ENCODE peak calls at places on chromosomes 4 and X, in ten cellular contexts. One of them, this sample, is unnamed.

GRCh38 chr4:133146574-133147198 is 2.4 kb upstream of the PCDH10 start:
- DNase-seq in choroid plexus epithelial cell: peak; percentile 76
- DNase-seq in MM.1S: peak; percentile 46
- DNase-seq in suprapubic skin: peak; percentile 66
- DNase-seq in AG09309: no peak
- DNase-seq in upper lobe of right lung: no peak
- DNase-seq in NCI-H2171: peak; percentile 43
- DNase-seq in T-helper 1 cell: no peak
- DNase-seq in T-cell: no peak
- DNase-seq in GM19239: no peak
- DNase-seq in this sample: no peak

GRCh38 chr4:83113429-83113786 is 1.1 kb downstream of the PLAC8 start:
- DNase-seq in upper lobe of right lung: no peak
- DNase-seq in T-cell: no peak
- DNase-seq in choroid plexus epithelial cell: no peak
- DNase-seq in suprapubic skin: no peak
- DNase-seq in MM.1S: no peak
- DNase-seq in GM19239: no peak
- DNase-seq in AG09309: no peak
- DNase-seq in NCI-H2171: no peak
- DNase-seq in T-helper 1 cell: no peak
- DNase-seq in this sample: no peak

GRCh38 chrX:55011294-55011693 is 11.1 kb downstream of the APEX2 start:
- DNase-seq in suprapubic skin: no peak
- DNase-seq in T-helper 1 cell: no peak
- DNase-seq in MM.1S: no peak
- DNase-seq in AG09309: no peak
- DNase-seq in NCI-H2171: no peak
- DNase-seq in GM19239: no peak
- DNase-seq in T-cell: no peak
- DNase-seq in upper lobe of right lung: no peak
- DNase-seq in choroid plexus epithelial cell: peak; percentile 20
- DNase-seq in this sample: no peak

GRCh38 chrX:7252013-7252610 is 104.2 kb upstream of the PUDP start:
- DNase-seq in AG09309: no peak
- DNase-seq in upper lobe of right lung: peak; percentile 64
- DNase-seq in T-cell: no peak
- DNase-seq in MM.1S: peak; percentile 24
- DNase-seq in GM19239: peak; percentile 2
- DNase-seq in NCI-H2171: no peak
- DNase-seq in T-helper 1 cell: no peak
- DNase-seq in choroid plexus epithelial cell: no peak
- DNase-seq in suprapubic skin: no peak
- DNase-seq in this sample: no peak

GRCh38 chr4:169315530-169316306 is 45.0 kb upstream of the SH3RF1 start:
- DNase-seq in choroid plexus epithelial cell: peak; percentile 72
- DNase-seq in suprapubic skin: no peak
- DNase-seq in GM19239: no peak
- DNase-seq in T-helper 1 cell: no peak
- DNase-seq in MM.1S: no peak
- DNase-seq in NCI-H2171: no peak
- DNase-seq in T-cell: no peak
- DNase-seq in upper lobe of right lung: no peak
- DNase-seq in AG09309: no peak
- DNase-seq in this sample: no peak

GRCh38 chr4:38273369-38273768 is 313.2 kb downstream of the PTTG2 start:
- DNase-seq in T-cell: no peak
- DNase-seq in AG09309: no peak
- DNase-seq in choroid plexus epithelial cell: no peak
- DNase-seq in upper lobe of right lung: no peak
- DNase-seq in MM.1S: no peak
- DNase-seq in suprapubic skin: no peak
- DNase-seq in NCI-H2171: no peak
- DNase-seq in GM19239: no peak
- DNase-seq in T-helper 1 cell: no peak
- DNase-seq in this sample: no peak

GRCh38 chrX:56795309-56795868 is 66.3 kb downstream of the NBDY start:
- DNase-seq in upper lobe of right lung: peak; percentile 12
- DNase-seq in MM.1S: no peak
- DNase-seq in NCI-H2171: no peak
- DNase-seq in choroid plexus epithelial cell: no peak
- DNase-seq in T-helper 1 cell: no peak
- DNase-seq in GM19239: no peak
- DNase-seq in T-cell: no peak
- DNase-seq in suprapubic skin: no peak
- DNase-seq in AG09309: no peak
- DNase-seq in this sample: no peak

GRCh38 chr4:137961051-137961438 is 281.1 kb downstream of the SLC7A11 start:
- DNase-seq in choroid plexus epithelial cell: peak; percentile 76
- DNase-seq in GM19239: no peak
- DNase-seq in T-cell: no peak
- DNase-seq in upper lobe of right lung: no peak
- DNase-seq in NCI-H2171: no peak
- DNase-seq in suprapubic skin: no peak
- DNase-seq in AG09309: peak; percentile 87
- DNase-seq in T-helper 1 cell: no peak
- DNase-seq in MM.1S: no peak
- DNase-seq in this sample: no peak

GRCh38 chrX:153454901-153455550 is 9.2 kb upstream of the TREX2 start:
- DNase-seq in NCI-H2171: no peak
- DNase-seq in choroid plexus epithelial cell: no peak
- DNase-seq in T-cell: no peak
- DNase-seq in T-helper 1 cell: no peak
- DNase-seq in GM19239: no peak
- DNase-seq in upper lobe of right lung: no peak
- DNase-seq in AG09309: no peak
- DNase-seq in MM.1S: no peak
- DNase-seq in suprapubic skin: no peak
- DNase-seq in this sample: no peak

GRCh38 chr4:945274-946102 is 13.2 kb downstream of the TMEM175 start:
- DNase-seq in suprapubic skin: peak; percentile 70
- DNase-seq in choroid plexus epithelial cell: peak; percentile 28
- DNase-seq in NCI-H2171: no peak
- DNase-seq in T-cell: no peak
- DNase-seq in T-helper 1 cell: no peak
- DNase-seq in upper lobe of right lung: peak; percentile 42
- DNase-seq in GM19239: no peak
- DNase-seq in AG09309: no peak
- DNase-seq in MM.1S: no peak
- DNase-seq in this sample: no peak

GRCh38 chr4:80361329-80361900 is 25.9 kb downstream of the CFAP299 start:
- DNase-seq in suprapubic skin: no peak
- DNase-seq in T-helper 1 cell: no peak
- DNase-seq in GM19239: no peak
- DNase-seq in T-cell: no peak
- DNase-seq in choroid plexus epithelial cell: peak; percentile 40
- DNase-seq in MM.1S: peak; percentile 49
- DNase-seq in upper lobe of right lung: no peak
- DNase-seq in AG09309: no peak
- DNase-seq in NCI-H2171: no peak
- DNase-seq in this sample: no peak

GRCh38 chr4:2423695-2424094 is 4.9 kb downstream of the CFAP99 start:
- DNase-seq in T-helper 1 cell: no peak
- DNase-seq in suprapubic skin: no peak
- DNase-seq in NCI-H2171: no peak
- DNase-seq in choroid plexus epithelial cell: no peak
- DNase-seq in GM19239: no peak
- DNase-seq in MM.1S: no peak
- DNase-seq in AG09309: no peak
- DNase-seq in T-cell: no peak
- DNase-seq in upper lobe of right lung: no peak
- DNase-seq in this sample: no peak

GRCh38 chrX:119655125-119655524 is 37.8 kb downstream of the SEPTIN6 start:
- DNase-seq in T-helper 1 cell: no peak
- DNase-seq in choroid plexus epithelial cell: peak; percentile 94
- DNase-seq in AG09309: peak; percentile 35
- DNase-seq in upper lobe of right lung: no peak
- DNase-seq in suprapubic skin: no peak
- DNase-seq in MM.1S: no peak
- DNase-seq in GM19239: no peak
- DNase-seq in T-cell: no peak
- DNase-seq in NCI-H2171: no peak
- DNase-seq in this sample: no peak

GRCh38 chr4:162422312-162422711 is 258.5 kb upstream of the FSTL5 start:
- DNase-seq in GM19239: no peak
- DNase-seq in choroid plexus epithelial cell: no peak
- DNase-seq in NCI-H2171: no peak
- DNase-seq in MM.1S: no peak
- DNase-seq in T-helper 1 cell: no peak
- DNase-seq in T-cell: no peak
- DNase-seq in upper lobe of right lung: no peak
- DNase-seq in suprapubic skin: no peak
- DNase-seq in AG09309: no peak
- DNase-seq in this sample: no peak

GRCh38 chrX:72305286-72306084 is at the start of gene CITED1:
- DNase-seq in choroid plexus epithelial cell: no peak
- DNase-seq in upper lobe of right lung: no peak
- DNase-seq in GM19239: no peak
- DNase-seq in NCI-H2171: no peak
- DNase-seq in T-helper 1 cell: no peak
- DNase-seq in MM.1S: peak; percentile 6
- DNase-seq in suprapubic skin: no peak
- DNase-seq in AG09309: no peak
- DNase-seq in T-cell: no peak
- DNase-seq in this sample: no peak

GRCh38 chr4:127732623-127733199 is 2.5 kb downstream of the SLC25A31 start:
- DNase-seq in AG09309: peak; percentile 11
- DNase-seq in GM19239: peak; percentile 18
- DNase-seq in NCI-H2171: peak; percentile 1
- DNase-seq in upper lobe of right lung: no peak
- DNase-seq in MM.1S: peak; percentile 42
- DNase-seq in choroid plexus epithelial cell: peak; percentile 76
- DNase-seq in T-cell: no peak
- DNase-seq in T-helper 1 cell: no peak
- DNase-seq in suprapubic skin: no peak
- DNase-seq in this sample: no peak

GRCh38 chr4:156830356-156830755 is 141.2 kb downstream of the PDGFC start:
- DNase-seq in NCI-H2171: no peak
- DNase-seq in upper lobe of right lung: no peak
- DNase-seq in AG09309: peak; percentile 57
- DNase-seq in T-cell: no peak
- DNase-seq in GM19239: no peak
- DNase-seq in suprapubic skin: no peak
- DNase-seq in T-helper 1 cell: no peak
- DNase-seq in MM.1S: no peak
- DNase-seq in choroid plexus epithelial cell: peak; percentile 28
- DNase-seq in this sample: no peak

GRCh38 chrX:102712967-102713677 is 874 bp downstream of the GPRASP2 start:
- DNase-seq in AG09309: no peak
- DNase-seq in GM19239: no peak
- DNase-seq in choroid plexus epithelial cell: peak; percentile 67
- DNase-seq in NCI-H2171: peak; percentile 2
- DNase-seq in T-cell: no peak
- DNase-seq in suprapubic skin: no peak
- DNase-seq in MM.1S: no peak
- DNase-seq in upper lobe of right lung: peak; percentile 60
- DNase-seq in T-helper 1 cell: no peak
- DNase-seq in this sample: no peak

GRCh38 chr4:73068496-73069337 is 799 bp downstream of the COX18 start:
- DNase-seq in T-helper 1 cell: no peak
- DNase-seq in MM.1S: peak; percentile 39
- DNase-seq in NCI-H2171: no peak
- DNase-seq in choroid plexus epithelial cell: peak; percentile 46
- DNase-seq in T-cell: no peak
- DNase-seq in suprapubic skin: no peak
- DNase-seq in AG09309: no peak
- DNase-seq in upper lobe of right lung: no peak
- DNase-seq in GM19239: no peak
- DNase-seq in this sample: peak; percentile 4

GRCh38 chrX:151821226-151821625 is 86.7 kb downstream of the CNGA2 start:
- DNase-seq in T-cell: no peak
- DNase-seq in GM19239: no peak
- DNase-seq in NCI-H2171: no peak
- DNase-seq in suprapubic skin: no peak
- DNase-seq in T-helper 1 cell: no peak
- DNase-seq in AG09309: no peak
- DNase-seq in choroid plexus epithelial cell: no peak
- DNase-seq in MM.1S: no peak
- DNase-seq in upper lobe of right lung: no peak
- DNase-seq in this sample: no peak

GRCh38 chr4:8061145-8061544 is 97.5 kb downstream of the ABLIM2 start:
- DNase-seq in suprapubic skin: no peak
- DNase-seq in NCI-H2171: no peak
- DNase-seq in T-cell: no peak
- DNase-seq in upper lobe of right lung: no peak
- DNase-seq in MM.1S: no peak
- DNase-seq in AG09309: no peak
- DNase-seq in T-helper 1 cell: no peak
- DNase-seq in GM19239: no peak
- DNase-seq in choroid plexus epithelial cell: no peak
- DNase-seq in this sample: no peak

GRCh38 chrX:147550217-147550616 is 361.5 kb upstream of the FMR1 start:
- DNase-seq in suprapubic skin: no peak
- DNase-seq in MM.1S: peak; percentile 46
- DNase-seq in AG09309: no peak
- DNase-seq in choroid plexus epithelial cell: no peak
- DNase-seq in NCI-H2171: no peak
- DNase-seq in GM19239: no peak
- DNase-seq in upper lobe of right lung: no peak
- DNase-seq in T-cell: no peak
- DNase-seq in T-helper 1 cell: no peak
- DNase-seq in this sample: no peak

GRCh38 chr4:134027931-134028330 is 173.7 kb downstream of the PABPC4L start:
- DNase-seq in NCI-H2171: no peak
- DNase-seq in suprapubic skin: no peak
- DNase-seq in T-helper 1 cell: no peak
- DNase-seq in MM.1S: peak; percentile 23
- DNase-seq in T-cell: no peak
- DNase-seq in AG09309: no peak
- DNase-seq in choroid plexus epithelial cell: peak; percentile 96
- DNase-seq in upper lobe of right lung: no peak
- DNase-seq in GM19239: no peak
- DNase-seq in this sample: no peak

GRCh38 chrX:51860679-51861078 is 32.7 kb upstream of the MAGED1 start:
- DNase-seq in T-helper 1 cell: no peak
- DNase-seq in MM.1S: peak; percentile 8
- DNase-seq in NCI-H2171: no peak
- DNase-seq in choroid plexus epithelial cell: peak; percentile 66
- DNase-seq in GM19239: no peak
- DNase-seq in suprapubic skin: no peak
- DNase-seq in AG09309: no peak
- DNase-seq in T-cell: no peak
- DNase-seq in upper lobe of right lung: no peak
- DNase-seq in this sample: no peak

GRCh38 chr4:86054676-86055075 is 305.2 kb downstream of the MAPK10 start:
- DNase-seq in GM19239: no peak
- DNase-seq in choroid plexus epithelial cell: no peak
- DNase-seq in T-helper 1 cell: no peak
- DNase-seq in T-cell: no peak
- DNase-seq in MM.1S: no peak
- DNase-seq in AG09309: no peak
- DNase-seq in NCI-H2171: no peak
- DNase-seq in upper lobe of right lung: no peak
- DNase-seq in suprapubic skin: no peak
- DNase-seq in this sample: no peak

GRCh38 chr4:158760866-158761265 is 8.0 kb upstream of the FNIP2 start:
- DNase-seq in T-cell: no peak
- DNase-seq in NCI-H2171: no peak
- DNase-seq in upper lobe of right lung: no peak
- DNase-seq in MM.1S: no peak
- DNase-seq in T-helper 1 cell: no peak
- DNase-seq in choroid plexus epithelial cell: no peak
- DNase-seq in GM19239: no peak
- DNase-seq in AG09309: no peak
- DNase-seq in suprapubic skin: no peak
- DNase-seq in this sample: no peak

GRCh38 chr4:25367004-25367621 is 9.9 kb upstream of the ANAPC4 start:
- DNase-seq in choroid plexus epithelial cell: peak; percentile 77
- DNase-seq in T-helper 1 cell: no peak
- DNase-seq in GM19239: no peak
- DNase-seq in MM.1S: peak; percentile 52
- DNase-seq in upper lobe of right lung: no peak
- DNase-seq in NCI-H2171: no peak
- DNase-seq in T-cell: no peak
- DNase-seq in suprapubic skin: no peak
- DNase-seq in AG09309: peak; percentile 10
- DNase-seq in this sample: no peak

GRCh38 chr4:10354746-10355145 is 102.5 kb downstream of the ZNF518B start:
- DNase-seq in suprapubic skin: no peak
- DNase-seq in AG09309: no peak
- DNase-seq in choroid plexus epithelial cell: no peak
- DNase-seq in MM.1S: no peak
- DNase-seq in T-helper 1 cell: no peak
- DNase-seq in upper lobe of right lung: no peak
- DNase-seq in T-cell: no peak
- DNase-seq in GM19239: no peak
- DNase-seq in NCI-H2171: no peak
- DNase-seq in this sample: no peak

This sample was measured in effector memory CD8-positive, alpha-beta T cell.